ENCODE peak calls at places on chromosomes 11 and 22, in four cellular contexts. A is upper lobe of right lung, Y is body of pancreas, C is psoas muscle. M is an unnamed sample.

GRCh38 chr11:128424271-128424709 is 163.1 kb downstream of the ETS1 start:
- DNase-seq in A (no peak), Y (peak), C (peak), M (no peak)

GRCh38 chr11:28241760-28242159 is 133.6 kb downstream of the METTL15 start:
- DNase-seq in A (no peak), Y (no peak), C (no peak), M (no peak)

GRCh38 chr11:125873881-125874555 is 13.4 kb upstream of the HYLS1 start:
- DNase-seq in A (no peak), Y (no peak), C (no peak), M (no peak)

GRCh38 chr11:44940835-44941234 is 9.8 kb downstream of the TP53I11 start:
- DNase-seq in A (no peak), Y (no peak), C (no peak), M (no peak)

GRCh38 chr22:45211435-45211834 is 29.3 kb downstream of the KIAA0930 start:
- DNase-seq in A (no peak), Y (no peak), C (no peak), M (peak)

GRCh38 chr11:36509265-36509664 is 807 bp downstream of the TRAF6 start:
- DNase-seq in A (no peak), Y (no peak), C (no peak), M (no peak)

GRCh38 chr11:74870485-74870884 is 78.4 kb downstream of the XRRA1 start:
- DNase-seq in A (no peak), Y (no peak), C (no peak), M (no peak)

GRCh38 chr11:28702871-28703270 is 594.7 kb downstream of the METTL15 start:
- DNase-seq in A (no peak), Y (no peak), C (no peak), M (no peak)

GRCh38 chr22:46074771-46075551 is 75.4 kb upstream of the PPARA start:
- DNase-seq in A (peak), Y (peak), C (peak), M (peak)

GRCh38 chr22:39254789-39255298 is 10.1 kb upstream of the PDGFB start:
- DNase-seq in A (no peak), Y (no peak), C (peak), M (no peak)

GRCh38 chr22:38187413-38188212 is 6.0 kb upstream of the PLA2G6 start:
- DNase-seq in A (no peak), Y (peak), C (no peak), M (no peak)

GRCh38 chr11:74932169-74932568 is 16.7 kb downstream of the XRRA1 start:
- DNase-seq in A (no peak), Y (no peak), C (no peak), M (no peak)

GRCh38 chr11:126352934-126353801 is 2.3 kb upstream of the ST3GAL4 start:
- DNase-seq in A (no peak), Y (no peak), C (no peak), M (peak)

GRCh38 chr11:112401036-112401769 is 140.5 kb upstream of the PLET1 start:
- DNase-seq in A (no peak), Y (no peak), C (no peak), M (no peak)

GRCh38 chr22:47625531-47626427 is 863.3 kb downstream of the TBC1D22A start:
- DNase-seq in A (peak), Y (no peak), C (no peak), M (no peak)

GRCh38 chr11:108511851-108512474 is 13.8 kb upstream of the POGLUT3 start:
- DNase-seq in A (no peak), Y (no peak), C (no peak), M (no peak)

GRCh38 chr22:37664249-37665101 is 6.0 kb downstream of the PDXP start:
- DNase-seq in A (no peak), Y (no peak), C (no peak), M (no peak)

GRCh38 chr11:71454470-71455113 is 1.6 kb downstream of the NADSYN1 start:
- DNase-seq in A (no peak), Y (peak), C (no peak), M (peak)

DNA sequence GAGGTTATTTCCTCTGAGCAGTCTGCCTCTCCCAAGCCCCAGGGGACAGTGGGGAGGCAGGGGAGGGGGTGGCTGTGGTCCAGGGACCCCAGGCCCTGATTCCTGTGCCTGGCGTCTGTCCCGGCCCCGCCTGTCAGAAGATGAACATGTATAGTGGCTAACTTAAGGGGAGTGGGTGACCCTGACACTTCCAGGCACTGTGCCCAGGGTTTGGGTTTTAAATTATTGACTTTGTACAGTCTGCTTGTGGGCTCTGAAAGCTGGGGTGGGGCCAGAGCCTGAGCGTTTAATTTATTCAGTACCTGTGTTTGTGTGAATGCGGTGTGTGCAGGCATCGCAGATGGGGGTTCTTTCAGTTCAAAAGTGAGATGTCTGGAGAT is 3.1 kb downstream of the PIM3 start:
- DNase-seq in A (no peak), Y (peak), C (no peak), M (no peak)
- H3K4me3 ChIP-seq in A (peak), Y (no peak), C (peak), M (peak)

GRCh38 chr11:65916391-65916790 is 2.5 kb downstream of the C11orf68 start:
- DNase-seq in A (no peak), Y (no peak), C (no peak), M (no peak)
- H3K27ac ChIP-seq in A (no peak), Y (no peak), C (peak), M (no peak)

DNA sequence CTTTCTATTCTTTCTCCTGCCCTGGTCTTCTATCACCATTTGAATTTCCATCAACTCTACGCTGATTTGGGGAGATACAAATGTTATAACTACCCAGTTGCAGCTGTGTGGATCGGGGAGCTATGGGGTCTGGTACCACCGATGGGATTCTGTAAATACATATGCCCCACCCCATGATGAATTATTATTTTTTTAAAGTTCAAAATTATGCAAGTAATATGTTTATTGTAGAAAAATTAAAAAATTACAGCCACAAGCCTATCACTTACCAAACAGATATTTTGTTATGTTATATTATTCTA is 52.4 kb upstream of the CLMP start:
- DNase-seq in A (no peak), Y (no peak), C (no peak), M (no peak)
- TF ChIP-seq CTCF in A (no peak), Y (no peak), C (no peak), M (peak)

DNA sequence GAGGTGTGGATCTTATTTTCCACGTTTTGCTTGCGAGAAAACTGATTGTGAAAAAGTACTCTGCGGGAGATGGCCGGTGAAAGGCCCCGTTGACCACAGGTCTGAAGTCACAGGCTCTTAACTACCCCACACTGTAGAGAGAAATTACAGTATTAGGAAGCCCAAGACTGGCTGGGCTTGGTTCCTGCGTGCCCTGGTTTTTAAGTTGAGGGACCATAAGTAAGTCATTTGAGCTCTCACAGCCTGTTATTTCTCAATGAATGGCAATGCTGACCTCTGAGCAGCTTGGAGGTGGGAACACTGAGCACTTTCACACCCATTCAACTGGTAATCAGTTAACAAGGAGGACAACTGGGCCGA is 444 bp upstream of the RAB38 start:
- DNase-seq in A (no peak), Y (no peak), C (no peak), M (no peak)
- H3K4me3 ChIP-seq in A (peak), Y (no peak), C (peak), M (peak)

DNA sequence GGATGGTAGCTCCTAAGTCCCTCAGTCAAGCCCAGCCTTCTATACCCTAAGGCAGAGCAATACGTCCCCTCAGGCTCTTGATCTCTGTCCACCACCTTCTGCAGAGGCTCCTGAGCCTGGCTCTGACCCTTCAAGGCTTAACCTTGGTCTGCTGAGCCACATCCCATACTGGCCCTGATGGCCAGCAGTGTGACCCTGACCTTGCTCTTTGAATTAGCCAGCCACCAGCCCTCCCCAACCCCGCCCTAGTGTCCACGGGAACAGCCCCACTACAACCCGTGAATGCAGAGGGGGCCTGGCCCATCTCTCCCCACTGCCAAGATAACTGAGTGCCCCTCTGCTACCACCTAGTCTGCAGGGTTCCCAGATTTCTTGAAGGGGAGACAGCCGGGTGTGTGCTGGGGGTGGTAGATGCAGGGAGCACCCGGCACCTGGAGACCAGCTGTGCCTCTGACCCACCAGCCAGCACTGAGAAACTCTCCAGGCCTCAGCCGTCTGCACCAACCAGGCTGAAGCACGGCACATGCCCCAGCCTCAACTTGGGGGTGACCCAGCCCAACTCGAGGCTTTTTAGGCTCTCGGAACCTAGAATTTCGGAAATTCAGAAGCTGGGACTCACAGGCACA is 6.2 kb downstream of the ARAP1 start:
- DNase-seq in A (no peak), Y (no peak), C (no peak), M (peak)
- H3K27ac ChIP-seq in A (no peak), Y (no peak), C (no peak), M (peak)

GRCh38 chr11:69086152-69086551 is 37.4 kb downstream of the TPCN2 start:
- DNase-seq in A (no peak), Y (no peak), C (no peak), M (no peak)
- TF ChIP-seq CTCF in A (no peak), Y (no peak), C (no peak), M (no peak)

GRCh38 chr11:1570896-1571759 is 943 bp downstream of the DUSP8 start:
- DNase-seq in A (peak), Y (peak), C (peak), M (peak)
- H3K4me3 ChIP-seq in A (peak), Y (peak), C (peak), M (peak)

GRCh38 chr11:86741489-86742435 is 58.6 kb upstream of the PRSS23 start:
- DNase-seq in A (no peak), Y (no peak), C (no peak), M (no peak)
- H3K27ac ChIP-seq in A (peak), Y (peak), C (peak), M (peak)